ENCODE peak calls at places on chromosome 21, in four cellular contexts. One of them, this sample, is unnamed.

GRCh38 chr21:46560568-46561447 is 44.1 kb downstream of the S100B start:
- DNase-seq in foreskin fibroblast: no peak
- DNase-seq in stimulated activated CD4-positive, alpha-beta T cell treated with anti-CD3 and anti-CD28 coated beads, Interleukin-2, amount 100 ng/mL, for 48 hours: no peak
- DNase-seq in HFF-Myc: no peak
- DNase-seq in this sample: no peak

GRCh38 chr21:39011911-39012310 is 171.3 kb downstream of the PSMG1 start:
- DNase-seq in foreskin fibroblast: no peak
- DNase-seq in stimulated activated CD4-positive, alpha-beta T cell treated with anti-CD3 and anti-CD28 coated beads, Interleukin-2, amount 100 ng/mL, for 48 hours: no peak
- DNase-seq in HFF-Myc: no peak
- DNase-seq in this sample: no peak

GRCh38 chr21:36255650-36256047 is 64.3 kb upstream of the MORC3 start:
- DNase-seq in foreskin fibroblast: peak
- DNase-seq in stimulated activated CD4-positive, alpha-beta T cell treated with anti-CD3 and anti-CD28 coated beads, Interleukin-2, amount 100 ng/mL, for 48 hours: no peak
- DNase-seq in HFF-Myc: no peak
- DNase-seq in this sample: no peak

GRCh38 chr21:32281531-32281930 is 2.7 kb upstream of the MIS18A start:
- DNase-seq in foreskin fibroblast: no peak
- DNase-seq in stimulated activated CD4-positive, alpha-beta T cell treated with anti-CD3 and anti-CD28 coated beads, Interleukin-2, amount 100 ng/mL, for 48 hours: no peak
- DNase-seq in HFF-Myc: no peak
- DNase-seq in this sample: no peak

GRCh38 chr21:42262826-42263225 is 43.9 kb downstream of the ABCG1 start:
- DNase-seq in foreskin fibroblast: no peak
- DNase-seq in stimulated activated CD4-positive, alpha-beta T cell treated with anti-CD3 and anti-CD28 coated beads, Interleukin-2, amount 100 ng/mL, for 48 hours: no peak
- DNase-seq in HFF-Myc: no peak
- DNase-seq in this sample: no peak

GRCh38 chr21:44618909-44619308 is 7.0 kb downstream of the KRTAP10-8 start:
- DNase-seq in foreskin fibroblast: no peak
- DNase-seq in stimulated activated CD4-positive, alpha-beta T cell treated with anti-CD3 and anti-CD28 coated beads, Interleukin-2, amount 100 ng/mL, for 48 hours: peak
- DNase-seq in HFF-Myc: no peak
- DNase-seq in this sample: no peak

GRCh38 chr21:23130308-23130707 is 2132.1 kb downstream of the NCAM2 start:
- DNase-seq in foreskin fibroblast: no peak
- DNase-seq in stimulated activated CD4-positive, alpha-beta T cell treated with anti-CD3 and anti-CD28 coated beads, Interleukin-2, amount 100 ng/mL, for 48 hours: no peak
- DNase-seq in HFF-Myc: no peak
- DNase-seq in this sample: no peak

GRCh38 chr21:45543371-45543709 is 1.1 kb upstream of the SLC19A1 start:
- DNase-seq in foreskin fibroblast: peak
- DNase-seq in stimulated activated CD4-positive, alpha-beta T cell treated with anti-CD3 and anti-CD28 coated beads, Interleukin-2, amount 100 ng/mL, for 48 hours: no peak
- DNase-seq in HFF-Myc: no peak
- DNase-seq in this sample: no peak

GRCh38 chr21:37712204-37712934 is 203.9 kb downstream of the KCNJ6 start:
- DNase-seq in foreskin fibroblast: peak
- DNase-seq in stimulated activated CD4-positive, alpha-beta T cell treated with anti-CD3 and anti-CD28 coated beads, Interleukin-2, amount 100 ng/mL, for 48 hours: peak
- DNase-seq in HFF-Myc: peak
- DNase-seq in this sample: peak

GRCh38 chr21:45819478-45820170 is 161.9 kb upstream of the COL6A1 start:
- DNase-seq in foreskin fibroblast: no peak
- DNase-seq in stimulated activated CD4-positive, alpha-beta T cell treated with anti-CD3 and anti-CD28 coated beads, Interleukin-2, amount 100 ng/mL, for 48 hours: no peak
- DNase-seq in HFF-Myc: no peak
- DNase-seq in this sample: no peak

GRCh38 chr21:38082936-38083335 is 166.7 kb upstream of the KCNJ6 start:
- DNase-seq in foreskin fibroblast: no peak
- DNase-seq in stimulated activated CD4-positive, alpha-beta T cell treated with anti-CD3 and anti-CD28 coated beads, Interleukin-2, amount 100 ng/mL, for 48 hours: no peak
- DNase-seq in HFF-Myc: no peak
- DNase-seq in this sample: no peak

GRCh38 chr21:15514073-15514946 is 215.5 kb upstream of the USP25 start:
- DNase-seq in foreskin fibroblast: no peak
- DNase-seq in stimulated activated CD4-positive, alpha-beta T cell treated with anti-CD3 and anti-CD28 coated beads, Interleukin-2, amount 100 ng/mL, for 48 hours: peak
- DNase-seq in HFF-Myc: no peak
- DNase-seq in this sample: no peak

GRCh38 chr21:14482165-14482564 is 64.0 kb downstream of the SAMSN1 start:
- DNase-seq in foreskin fibroblast: no peak
- DNase-seq in stimulated activated CD4-positive, alpha-beta T cell treated with anti-CD3 and anti-CD28 coated beads, Interleukin-2, amount 100 ng/mL, for 48 hours: no peak
- DNase-seq in HFF-Myc: no peak
- DNase-seq in this sample: no peak